ENCODE peak calls at places on chromosomes 4 and X, in six cellular contexts. I is aorta, Y is PC-3, U is lower lobe of right lung, W is neuronal stem cell, O is testis. Z is an unnamed sample. For H3K4me1, the result is how much of the 10 kb centered on the place peaks cover.

GRCh38 chrX:72107320-72107719 is 24.4 kb downstream of the RTL5 start:
- DNase-seq in I (no peak), Y (peak), U (no peak), W (no peak), O (no peak), Z (no peak)

GRCh38 chr4:53764761-53765490 is 173.6 kb upstream of the LNX1 start:
- DNase-seq in I (no peak), Y (no peak), U (no peak), W (no peak), O (no peak), Z (no peak)

GRCh38 chrX:123173833-123174232 is 10.2 kb upstream of the GRIA3 start:
- DNase-seq in I (no peak), Y (peak), U (no peak), W (no peak), O (no peak), Z (no peak)

GRCh38 chr4:164866817-164867490 is 10.0 kb upstream of the APELA start:
- DNase-seq in I (no peak), Y (no peak), U (no peak), W (no peak), O (no peak), Z (no peak)

GRCh38 chrX:53089224-53089842 is 4.6 kb upstream of the KANTR start:
- DNase-seq in I (no peak), Y (peak), U (peak), W (no peak), O (peak), Z (peak)

GRCh38 chr4:72846280-72847111 is 223.0 kb downstream of the COX18 start:
- DNase-seq in I (no peak), Y (peak), U (no peak), W (peak), O (no peak), Z (no peak)

GRCh38 chrX:40039887-40040286 is 57.9 kb downstream of the BCOR start:
- DNase-seq in I (no peak), Y (no peak), U (no peak), W (no peak), O (no peak), Z (no peak)

GRCh38 chr4:140238353-140239041 is 84.5 kb upstream of the MAML3 start:
- DNase-seq in I (peak), Y (no peak), U (peak), W (peak), O (peak), Z (no peak)

GRCh38 chr4:110876866-110877265 is 254.0 kb upstream of the PITX2 start:
- DNase-seq in I (no peak), Y (no peak), U (no peak), W (no peak), O (no peak), Z (no peak)

GRCh38 chrX:106144755-106145639 is 23.1 kb upstream of the PWWP3B start:
- DNase-seq in I (no peak), Y (no peak), U (no peak), W (no peak), O (peak), Z (no peak)

GRCh38 chr4:24328300-24328699 is 256.1 kb downstream of the DHX15 start:
- DNase-seq in I (no peak), Y (no peak), U (no peak), W (peak), O (no peak), Z (no peak)

GRCh38 chr4:5711479-5712184 is 631 bp downstream of the EVC start:
- DNase-seq in I (peak), Y (peak), U (peak), W (no peak), O (peak), Z (no peak)

GRCh38 chrX:13494562-13494961 is 74.8 kb upstream of the EGFL6 start:
- DNase-seq in I (no peak), Y (no peak), U (no peak), W (no peak), O (no peak), Z (no peak)

GRCh38 chr4:169070895-169071218 is 60.8 kb upstream of the CBR4 start:
- DNase-seq in I (no peak), Y (peak), U (no peak), W (no peak), O (no peak), Z (no peak)

GRCh38 chrX:20252392-20253231 is 14.1 kb downstream of the RPS6KA3 start:
- DNase-seq in I (peak), Y (peak), U (peak), W (no peak), O (peak), Z (peak)

GRCh38 chr4:60579335-60579734 is 620.8 kb upstream of the ADGRL3 start:
- DNase-seq in I (no peak), Y (peak), U (no peak), W (no peak), O (no peak), Z (no peak)

GRCh38 chr4:73187325-73187724 is 71.3 kb downstream of the ANKRD17 start:
- DNase-seq in I (no peak), Y (peak), U (no peak), W (no peak), O (no peak), Z (no peak)

GRCh38 chrX:10450229-10450958 is 170.0 kb downstream of the MID1 start:
- DNase-seq in I (no peak), Y (peak), U (no peak), W (no peak), O (no peak), Z (no peak)

GRCh38 chrX:129931411-129932136 is 25.6 kb downstream of the UTP14A start:
- DNase-seq in I (peak), Y (peak), U (peak), W (peak), O (peak), Z (peak)

GRCh38 chr4:8261851-8262535 is 7.6 kb upstream of the HTRA3 start:
- DNase-seq in I (no peak), Y (no peak), U (no peak), W (no peak), O (no peak), Z (no peak)

GRCh38 chr4:4200624-4201023 is 26.1 kb downstream of the OTOP1 start:
- DNase-seq in I (no peak), Y (peak), U (no peak), W (no peak), O (no peak), Z (no peak)

GRCh38 chrX:108163333-108164082 is 71.9 kb downstream of the ATG4A start:
- DNase-seq in I (no peak), Y (peak), U (no peak), W (no peak), O (no peak), Z (no peak)

GRCh38 chr4:73704314-73705055 is 35.9 kb upstream of the CXCL8 start:
- DNase-seq in I (peak), Y (peak), U (no peak), W (no peak), O (peak), Z (no peak)

GRCh38 chrX:18424482-18425198 is 768 bp upstream of the CDKL5 start:
- DNase-seq in I (peak), Y (peak), U (peak), W (no peak), O (peak), Z (peak)

GRCh38 chr4:7981738-7982394 is 42.2 kb upstream of the AFAP1 start:
- DNase-seq in I (no peak), Y (no peak), U (no peak), W (no peak), O (no peak), Z (no peak)

GRCh38 chr4:23717528-23718248 is 172.2 kb downstream of the PPARGC1A start:
- DNase-seq in I (no peak), Y (peak), U (no peak), W (no peak), O (peak), Z (no peak)

DNA sequence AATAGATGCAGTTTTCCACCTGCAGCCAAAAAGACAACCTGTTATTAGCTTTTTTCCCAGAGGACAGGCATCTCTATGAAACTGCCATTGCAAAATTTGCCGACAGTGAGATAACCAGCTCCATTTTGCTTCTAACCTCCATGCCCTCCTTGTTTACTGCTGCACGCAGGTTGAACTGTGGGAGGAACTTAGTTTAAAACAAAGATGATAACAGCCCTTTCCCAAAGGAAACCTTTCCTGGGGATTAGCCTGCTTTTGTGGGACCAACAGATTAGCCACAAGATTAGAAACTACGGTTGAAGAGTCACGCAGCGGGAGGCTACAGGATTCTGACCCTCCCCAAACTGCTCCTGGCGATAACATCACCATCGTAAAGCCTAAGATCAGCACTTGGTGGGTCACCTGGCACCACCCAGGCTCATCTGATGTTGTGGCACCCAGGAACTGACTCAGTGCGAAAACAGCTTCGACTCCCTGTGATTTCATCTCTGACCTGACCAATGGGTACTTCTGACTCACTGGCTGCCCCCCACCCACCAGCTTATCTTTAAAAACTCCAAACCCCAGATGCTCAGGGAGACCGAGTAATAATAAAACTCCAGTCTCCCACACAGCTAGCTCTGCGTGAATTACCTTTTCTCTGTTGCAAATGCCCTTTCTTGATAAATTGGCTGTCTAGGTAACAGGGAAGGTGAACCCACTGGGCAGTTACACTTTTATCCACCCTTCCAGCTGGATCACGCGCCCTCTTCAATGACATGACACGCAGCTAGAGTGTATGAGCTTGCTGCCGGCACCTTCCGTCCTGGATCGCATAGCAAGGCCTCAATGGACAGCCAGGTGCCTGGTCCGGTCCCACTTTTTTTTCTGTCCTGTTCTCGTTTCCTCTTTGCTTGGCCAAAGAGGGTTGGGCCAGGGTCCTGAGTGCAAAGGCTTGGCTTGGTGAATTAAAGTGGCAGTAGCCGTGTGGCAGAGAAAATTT is 27.2 kb downstream of the NOP14 start:
- DNase-seq in I (peak), Y (peak), U (no peak), W (no peak), O (peak), Z (no peak)
- H3K4me1 ChIP-seq in I (under half), Y (under half), U (half or more), W (under half), O (under half), Z (under half)

GRCh38 chr4:121379276-121379675 is 1.5 kb downstream of the QRFPR start:
- DNase-seq in I (no peak), Y (no peak), U (no peak), W (no peak), O (no peak), Z (no peak)

GRCh38 chr4:121380448-121381147 is at the start of gene QRFPR:
- DNase-seq in I (no peak), Y (no peak), U (no peak), W (peak), O (peak), Z (no peak)

GRCh38 chr4:121376541-121376940 is 4.3 kb downstream of the QRFPR start:
- DNase-seq in I (no peak), Y (no peak), U (peak), W (no peak), O (no peak), Z (no peak)

GRCh38 chr4:121377065-121377464 is 3.8 kb downstream of the QRFPR start:
- DNase-seq in I (no peak), Y (no peak), U (no peak), W (no peak), O (no peak), Z (no peak)

DNA sequence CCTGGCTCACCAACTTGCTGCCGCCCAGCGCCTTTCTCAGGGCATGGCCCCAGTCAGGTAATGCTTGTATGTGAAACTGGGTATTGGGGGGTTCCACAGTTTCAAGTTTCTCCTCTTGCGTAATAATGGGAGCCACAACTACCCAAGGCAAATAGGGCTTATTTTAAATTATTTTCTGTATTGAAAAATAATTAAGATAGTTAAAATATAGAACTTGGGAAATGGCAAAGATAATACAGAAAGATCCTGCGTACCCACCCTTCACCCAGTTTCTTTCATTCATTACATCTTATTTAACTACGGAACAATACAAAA is 287 bp upstream of the QRFPR start:
- DNase-seq in I (no peak), Y (no peak), U (no peak), W (no peak), O (no peak), Z (no peak)
- H3K4me3 ChIP-seq in I (no peak), Y (no peak), U (no peak), W (peak), O (peak), Z (no peak)

GRCh38 chr4:37889849-37890500 is 909 bp upstream of the TBC1D1 start:
- DNase-seq in I (peak), Y (no peak), U (no peak), W (peak), O (peak), Z (no peak)

GRCh38 chr4:37882665-37883296 is 8.1 kb upstream of the TBC1D1 start:
- DNase-seq in I (no peak), Y (no peak), U (no peak), W (no peak), O (no peak), Z (no peak)

GRCh38 chr4:37879365-37879764 is 11.5 kb upstream of the TBC1D1 start:
- DNase-seq in I (no peak), Y (no peak), U (no peak), W (no peak), O (no peak), Z (no peak)

GRCh38 chr4:37885496-37885895 is 5.4 kb upstream of the TBC1D1 start:
- DNase-seq in I (peak), Y (no peak), U (no peak), W (no peak), O (no peak), Z (no peak)

GRCh38 chr4:37884855-37885487 is 5.9 kb upstream of the TBC1D1 start:
- DNase-seq in I (no peak), Y (no peak), U (no peak), W (no peak), O (no peak), Z (no peak)
- H3K27ac ChIP-seq in I (peak), Y (no peak), U (no peak), W (no peak), O (no peak), Z (no peak)

DNA sequence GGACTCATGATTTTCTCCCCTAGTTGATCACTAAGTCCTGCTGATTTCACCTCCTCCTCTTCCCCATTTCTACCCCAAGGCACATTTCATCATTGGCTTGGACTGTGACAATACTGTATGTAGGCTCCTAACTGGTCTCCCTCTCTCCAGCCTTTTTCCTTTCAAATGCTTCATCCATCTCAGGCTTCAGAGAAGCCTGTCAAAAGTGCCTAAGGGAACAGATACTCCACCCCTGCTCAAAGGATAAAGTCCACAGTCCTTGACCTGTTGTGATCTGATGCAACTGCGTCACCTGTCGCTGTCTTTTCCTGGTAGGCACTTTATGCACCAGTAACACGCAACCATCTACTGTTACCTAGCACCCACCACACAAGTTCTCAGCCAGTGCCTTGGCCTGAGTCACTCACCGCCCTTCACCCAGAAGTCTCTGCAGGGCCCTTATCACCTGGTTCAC is 12.8 kb downstream of the SCARB2 start:
- DNase-seq in I (no peak), Y (no peak), U (peak), W (no peak), O (no peak), Z (no peak)
- H3K4me1 ChIP-seq in I (under half), Y (under half), U (half or more), W (under half), O (half or more), Z (under half)

DNA sequence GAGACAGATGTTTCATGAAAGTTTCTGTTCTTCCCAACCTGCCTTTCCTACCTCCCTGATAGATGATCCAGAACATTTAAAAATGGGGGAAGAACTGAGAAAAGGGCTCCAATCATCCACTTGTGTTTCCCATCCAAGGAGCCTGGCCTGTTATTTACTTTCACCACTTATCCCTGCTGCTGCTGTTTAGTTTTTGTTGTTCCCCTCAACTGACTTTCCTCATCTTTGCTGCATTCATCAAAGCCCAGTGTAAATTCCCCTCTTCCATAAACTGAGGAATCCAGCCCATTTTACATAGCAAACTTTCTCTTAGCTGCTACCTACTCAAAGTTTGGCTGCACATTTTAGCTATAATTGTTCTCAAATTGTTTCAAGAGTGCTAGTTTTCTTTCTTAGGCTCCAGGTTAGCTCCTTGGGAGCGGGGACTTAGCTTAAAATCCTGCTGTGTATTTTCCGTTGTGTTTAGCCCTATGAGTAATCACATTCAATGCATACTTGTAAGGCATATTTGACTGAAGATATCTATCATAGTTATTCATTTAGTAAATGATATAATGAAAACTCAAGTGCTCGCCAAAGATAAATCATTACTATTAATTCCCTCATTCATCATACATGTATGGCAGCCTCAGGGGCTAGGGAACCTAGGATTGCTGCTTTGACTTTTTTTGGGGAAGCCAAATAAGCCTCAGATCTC is 1.4 kb upstream of the PTPN13 start:
- DNase-seq in I (no peak), Y (peak), U (no peak), W (no peak), O (no peak), Z (no peak)
- H3K4me3 ChIP-seq in I (no peak), Y (peak), U (peak), W (peak), O (no peak), Z (no peak)

DNA sequence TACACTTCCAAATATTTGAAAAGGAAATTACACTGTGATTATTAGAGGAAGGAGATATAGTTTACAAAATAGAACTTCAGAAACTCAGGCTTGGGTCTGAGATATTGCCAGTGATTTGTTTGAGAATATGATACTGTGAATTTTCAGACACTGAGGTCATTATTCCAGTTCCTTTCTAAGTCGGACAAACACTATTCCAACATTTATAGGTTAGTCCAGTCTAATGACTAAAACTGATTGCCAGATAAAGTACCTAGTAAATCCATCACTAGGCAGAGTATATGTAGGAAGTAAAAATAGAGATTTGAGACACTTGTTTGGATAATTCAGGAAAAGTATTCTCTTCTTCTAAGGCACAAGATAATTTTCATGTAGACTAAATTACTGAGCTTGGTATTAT is 13.2 kb downstream of the MTTP start:
- DNase-seq in I (no peak), Y (peak), U (no peak), W (no peak), O (no peak), Z (no peak)
- H3K27ac ChIP-seq in I (peak), Y (peak), U (no peak), W (no peak), O (no peak), Z (no peak)

Z was measured in naive thymus-derived CD4-positive, alpha-beta T cell.